ENCODE peak calls at places on chromosomes 1 and 21, in six cellular contexts. One of them, this sample, is unnamed.

GRCh38 chr1:36843027-36843426 is 191.3 kb downstream of the GRIK3 start:
- DNase-seq in CD4-positive, alpha-beta T cell: no peak
- DNase-seq in kidney: peak; percentile 15
- DNase-seq in tibial artery: no peak
- DNase-seq in SJSA1: no peak
- DNase-seq in breast epithelium: no peak
- DNase-seq in this sample: no peak

GRCh38 chr1:73998348-73998959 is 199.5 kb downstream of the LRRIQ3 start:
- DNase-seq in CD4-positive, alpha-beta T cell: no peak
- DNase-seq in kidney: no peak
- DNase-seq in tibial artery: no peak
- DNase-seq in SJSA1: no peak
- DNase-seq in breast epithelium: no peak
- DNase-seq in this sample: no peak

GRCh38 chr1:42723511-42723910 is 16.5 kb downstream of the CLDN19 start:
- DNase-seq in CD4-positive, alpha-beta T cell: no peak
- DNase-seq in kidney: no peak
- DNase-seq in tibial artery: no peak
- DNase-seq in SJSA1: no peak
- DNase-seq in breast epithelium: no peak
- DNase-seq in this sample: no peak

GRCh38 chr1:59570524-59570923 is 244.2 kb upstream of the HOOK1 start:
- DNase-seq in CD4-positive, alpha-beta T cell: no peak
- DNase-seq in kidney: no peak
- DNase-seq in tibial artery: no peak
- DNase-seq in SJSA1: no peak
- DNase-seq in breast epithelium: no peak
- DNase-seq in this sample: no peak

GRCh38 chr1:13968361-13968760 is 268.4 kb downstream of the PRDM2 start:
- DNase-seq in CD4-positive, alpha-beta T cell: no peak
- DNase-seq in kidney: no peak
- DNase-seq in tibial artery: no peak
- DNase-seq in SJSA1: no peak
- DNase-seq in breast epithelium: no peak
- DNase-seq in this sample: no peak

GRCh38 chr1:33517596-33518250 is 45.3 kb downstream of the ZSCAN20 start:
- DNase-seq in CD4-positive, alpha-beta T cell: no peak
- DNase-seq in kidney: no peak
- DNase-seq in tibial artery: no peak
- DNase-seq in SJSA1: no peak
- DNase-seq in breast epithelium: no peak
- DNase-seq in this sample: no peak

GRCh38 chr1:43222876-43223275 is 46.9 kb upstream of the TMEM125 start:
- DNase-seq in CD4-positive, alpha-beta T cell: no peak
- DNase-seq in kidney: no peak
- DNase-seq in tibial artery: no peak
- DNase-seq in SJSA1: no peak
- DNase-seq in breast epithelium: no peak
- DNase-seq in this sample: no peak

GRCh38 chr1:108561731-108562326 is 1.9 kb downstream of the EEIG2 start:
- DNase-seq in CD4-positive, alpha-beta T cell: peak; percentile 84
- DNase-seq in kidney: peak; percentile 83
- DNase-seq in tibial artery: peak; percentile 43
- DNase-seq in SJSA1: no peak
- DNase-seq in breast epithelium: no peak
- DNase-seq in this sample: no peak

GRCh38 chr1:197268012-197268411 is at the start of gene CRB1:
- DNase-seq in CD4-positive, alpha-beta T cell: no peak
- DNase-seq in kidney: no peak
- DNase-seq in tibial artery: no peak
- DNase-seq in SJSA1: no peak
- DNase-seq in breast epithelium: no peak
- DNase-seq in this sample: no peak

GRCh38 chr1:72064301-72064700 is 218.0 kb downstream of the NEGR1 start:
- DNase-seq in CD4-positive, alpha-beta T cell: no peak
- DNase-seq in kidney: no peak
- DNase-seq in tibial artery: no peak
- DNase-seq in SJSA1: no peak
- DNase-seq in breast epithelium: no peak
- DNase-seq in this sample: no peak

GRCh38 chr1:173052681-173053196 is 2.0 kb upstream of the TNFSF18 start:
- DNase-seq in CD4-positive, alpha-beta T cell: no peak
- DNase-seq in kidney: no peak
- DNase-seq in tibial artery: no peak
- DNase-seq in SJSA1: no peak
- DNase-seq in breast epithelium: no peak
- DNase-seq in this sample: no peak

GRCh38 chr1:229271448-229272120 is 673 bp downstream of the RAB4A start:
- DNase-seq in CD4-positive, alpha-beta T cell: peak; percentile 46
- DNase-seq in kidney: no peak
- DNase-seq in tibial artery: no peak
- DNase-seq in SJSA1: no peak
- DNase-seq in breast epithelium: no peak
- DNase-seq in this sample: peak; percentile 77

GRCh38 chr1:56302878-56303277 is 276.5 kb downstream of the PLPP3 start:
- DNase-seq in CD4-positive, alpha-beta T cell: no peak
- DNase-seq in kidney: no peak
- DNase-seq in tibial artery: no peak
- DNase-seq in SJSA1: no peak
- DNase-seq in breast epithelium: no peak
- DNase-seq in this sample: no peak

GRCh38 chr21:41247561-41247968 is 69.0 kb upstream of the FAM3B start:
- DNase-seq in CD4-positive, alpha-beta T cell: no peak
- DNase-seq in kidney: no peak
- DNase-seq in tibial artery: peak; percentile 91
- DNase-seq in SJSA1: peak; percentile 28
- DNase-seq in breast epithelium: no peak
- DNase-seq in this sample: no peak

GRCh38 chr1:66302184-66302742 is 231.7 kb upstream of the SGIP1 start:
- DNase-seq in CD4-positive, alpha-beta T cell: no peak
- DNase-seq in kidney: no peak
- DNase-seq in tibial artery: no peak
- DNase-seq in SJSA1: no peak
- DNase-seq in breast epithelium: no peak
- DNase-seq in this sample: no peak

GRCh38 chr1:180617769-180618168 is 14.1 kb upstream of the XPR1 start:
- DNase-seq in CD4-positive, alpha-beta T cell: no peak
- DNase-seq in kidney: no peak
- DNase-seq in tibial artery: no peak
- DNase-seq in SJSA1: no peak
- DNase-seq in breast epithelium: no peak
- DNase-seq in this sample: no peak

GRCh38 chr1:155171836-155172731 is 1.0 kb downstream of the KRTCAP2 start:
- DNase-seq in CD4-positive, alpha-beta T cell: no peak
- DNase-seq in kidney: no peak
- DNase-seq in tibial artery: no peak
- DNase-seq in SJSA1: peak; percentile 12
- DNase-seq in breast epithelium: no peak
- DNase-seq in this sample: no peak

GRCh38 chr1:25174730-25175612 is 57.3 kb downstream of the SYF2 start:
- DNase-seq in CD4-positive, alpha-beta T cell: no peak
- DNase-seq in kidney: no peak
- DNase-seq in tibial artery: no peak
- DNase-seq in SJSA1: no peak
- DNase-seq in breast epithelium: no peak
- DNase-seq in this sample: no peak

GRCh38 chr1:186617860-186618780 is 62.1 kb downstream of the PTGS2 start:
- DNase-seq in CD4-positive, alpha-beta T cell: peak; percentile 34
- DNase-seq in kidney: no peak
- DNase-seq in tibial artery: peak; percentile 48
- DNase-seq in SJSA1: no peak
- DNase-seq in breast epithelium: no peak
- DNase-seq in this sample: no peak

GRCh38 chr1:56169856-56170255 is 409.5 kb downstream of the PLPP3 start:
- DNase-seq in CD4-positive, alpha-beta T cell: no peak
- DNase-seq in kidney: no peak
- DNase-seq in tibial artery: no peak
- DNase-seq in SJSA1: no peak
- DNase-seq in breast epithelium: no peak
- DNase-seq in this sample: no peak

GRCh38 chr1:203305809-203306088 is 430 bp downstream of the BTG2 start:
- DNase-seq in CD4-positive, alpha-beta T cell: no peak
- DNase-seq in kidney: no peak
- DNase-seq in tibial artery: no peak
- DNase-seq in SJSA1: no peak
- DNase-seq in breast epithelium: no peak
- DNase-seq in this sample: no peak

GRCh38 chr1:181179980-181180964 is 91.8 kb downstream of the IER5 start:
- DNase-seq in CD4-positive, alpha-beta T cell: no peak
- DNase-seq in kidney: no peak
- DNase-seq in tibial artery: no peak
- DNase-seq in SJSA1: peak; percentile 35
- DNase-seq in breast epithelium: no peak
- DNase-seq in this sample: peak; percentile 21

GRCh38 chr1:102105931-102106550 is 109.3 kb upstream of the OLFM3 start:
- DNase-seq in CD4-positive, alpha-beta T cell: no peak
- DNase-seq in kidney: no peak
- DNase-seq in tibial artery: no peak
- DNase-seq in SJSA1: no peak
- DNase-seq in breast epithelium: no peak
- DNase-seq in this sample: no peak

GRCh38 chr1:85450832-85451231 is 14.1 kb downstream of the DDAH1 start:
- DNase-seq in CD4-positive, alpha-beta T cell: no peak
- DNase-seq in kidney: no peak
- DNase-seq in tibial artery: no peak
- DNase-seq in SJSA1: no peak
- DNase-seq in breast epithelium: no peak
- DNase-seq in this sample: no peak

GRCh38 chr1:235328271-235329138 is at the start of gene GGPS1:
- DNase-seq in CD4-positive, alpha-beta T cell: peak; percentile 99
- DNase-seq in kidney: peak; percentile 99
- DNase-seq in tibial artery: peak; percentile 97
- DNase-seq in SJSA1: peak; percentile 97
- DNase-seq in breast epithelium: peak; percentile 98
- DNase-seq in this sample: peak; percentile 97

GRCh38 chr1:235327559-235328270 is at the start of gene ARID4B:
- DNase-seq in CD4-positive, alpha-beta T cell: peak; percentile 69
- DNase-seq in kidney: peak; percentile 96
- DNase-seq in tibial artery: no peak
- DNase-seq in SJSA1: no peak
- DNase-seq in breast epithelium: peak; percentile 81
- DNase-seq in this sample: no peak

GRCh38 chr1:235329139-235329808 is 904 bp downstream of the GGPS1 start:
- DNase-seq in CD4-positive, alpha-beta T cell: peak; percentile 55
- DNase-seq in kidney: peak; percentile 78
- DNase-seq in tibial artery: no peak
- DNase-seq in SJSA1: peak; percentile 48
- DNase-seq in breast epithelium: no peak
- DNase-seq in this sample: peak; percentile 31

GRCh38 chr1:235330918-235331285 is 2.5 kb downstream of the GGPS1 start:
- DNase-seq in CD4-positive, alpha-beta T cell: no peak
- DNase-seq in kidney: no peak
- DNase-seq in tibial artery: no peak
- DNase-seq in SJSA1: no peak
- DNase-seq in breast epithelium: no peak
- DNase-seq in this sample: no peak

GRCh38 chr1:235331391-235331790 is 3.0 kb downstream of the GGPS1 start:
- DNase-seq in CD4-positive, alpha-beta T cell: no peak
- DNase-seq in kidney: no peak
- DNase-seq in tibial artery: no peak
- DNase-seq in SJSA1: no peak
- DNase-seq in breast epithelium: no peak
- DNase-seq in this sample: no peak
- H3K27ac ChIP-seq in CD4-positive, alpha-beta T cell: no peak overlapping the region
- H3K27ac ChIP-seq in kidney: no peak overlapping the region
- H3K27ac ChIP-seq in tibial artery: no peak overlapping the region
- H3K27ac ChIP-seq in SJSA1: no peak overlapping the region
- H3K27ac ChIP-seq in breast epithelium: no peak overlapping the region
- H3K27ac ChIP-seq in this sample: no peak overlapping the region

GRCh38 chr1:248924696-248925532 is 18.9 kb downstream of the PGBD2 start:
- DNase-seq in CD4-positive, alpha-beta T cell: no peak
- DNase-seq in kidney: no peak
- DNase-seq in tibial artery: no peak
- DNase-seq in SJSA1: peak; percentile 53
- DNase-seq in breast epithelium: no peak
- DNase-seq in this sample: no peak
- H3K27ac ChIP-seq in CD4-positive, alpha-beta T cell: no peak overlapping the region
- H3K27ac ChIP-seq in kidney: no peak overlapping the region
- H3K27ac ChIP-seq in tibial artery: no peak overlapping the region
- H3K27ac ChIP-seq in SJSA1: no peak overlapping the region
- H3K27ac ChIP-seq in breast epithelium: no peak overlapping the region
- H3K27ac ChIP-seq in this sample: no peak overlapping the region

GRCh38 chr1:153647375-153647714 is 11.2 kb upstream of the SNAPIN start:
- DNase-seq in CD4-positive, alpha-beta T cell: no peak
- DNase-seq in kidney: peak; percentile 32
- DNase-seq in tibial artery: no peak
- DNase-seq in SJSA1: no peak
- DNase-seq in breast epithelium: no peak
- DNase-seq in this sample: no peak
- H3K27ac ChIP-seq in CD4-positive, alpha-beta T cell: no peak overlapping the region
- H3K27ac ChIP-seq in kidney: no peak overlapping the region
- H3K27ac ChIP-seq in tibial artery: peak overlapping the region; percentile 11
- H3K27ac ChIP-seq in SJSA1: no peak overlapping the region
- H3K27ac ChIP-seq in breast epithelium: peak overlapping the region; percentile 66
- H3K27ac ChIP-seq in this sample: no peak overlapping the region

GRCh38 chr1:207910678-207911354 is at the start of gene CD34:
- DNase-seq in CD4-positive, alpha-beta T cell: no peak
- DNase-seq in kidney: peak; percentile 74
- DNase-seq in tibial artery: peak; percentile 53
- DNase-seq in SJSA1: no peak
- DNase-seq in breast epithelium: no peak
- DNase-seq in this sample: no peak
- H3K27ac ChIP-seq in CD4-positive, alpha-beta T cell: no peak within 1 kb of the TSS
- H3K27ac ChIP-seq in kidney: peak within 1 kb of the TSS; percentile 69
- H3K27ac ChIP-seq in tibial artery: peak within 1 kb of the TSS; percentile 71
- H3K27ac ChIP-seq in SJSA1: no peak within 1 kb of the TSS
- H3K27ac ChIP-seq in breast epithelium: peak within 1 kb of the TSS; percentile 92
- H3K27ac ChIP-seq in this sample: no peak within 1 kb of the TSS

GRCh38 chr1:227947678-227948492 is at the start of gene WNT9A:
- DNase-seq in CD4-positive, alpha-beta T cell: peak; percentile 30
- DNase-seq in kidney: peak; percentile 84
- DNase-seq in tibial artery: no peak
- DNase-seq in SJSA1: peak; percentile 59
- DNase-seq in breast epithelium: peak; percentile 50
- DNase-seq in this sample: no peak

GRCh38 chr1:227948493-227949260 is 945 bp upstream of the WNT9A start:
- DNase-seq in CD4-positive, alpha-beta T cell: peak; percentile 30
- DNase-seq in kidney: peak; percentile 47
- DNase-seq in tibial artery: no peak
- DNase-seq in SJSA1: peak; percentile 41
- DNase-seq in breast epithelium: peak; percentile 31
- DNase-seq in this sample: no peak

GRCh38 chr1:227945891-227946623 is 1.7 kb downstream of the WNT9A start:
- DNase-seq in CD4-positive, alpha-beta T cell: peak; percentile 32
- DNase-seq in kidney: peak; percentile 94
- DNase-seq in tibial artery: peak; percentile 63
- DNase-seq in SJSA1: peak; percentile 78
- DNase-seq in breast epithelium: peak; percentile 82
- DNase-seq in this sample: no peak

GRCh38 chr1:227946624-227947424 is 908 bp downstream of the WNT9A start:
- DNase-seq in CD4-positive, alpha-beta T cell: peak; percentile 65
- DNase-seq in kidney: peak; percentile 93
- DNase-seq in tibial artery: peak; percentile 60
- DNase-seq in SJSA1: peak; percentile 65
- DNase-seq in breast epithelium: peak; percentile 85
- DNase-seq in this sample: no peak

GRCh38 chr1:227947425-227947677 is 381 bp downstream of the WNT9A start:
- DNase-seq in CD4-positive, alpha-beta T cell: peak; percentile 27
- DNase-seq in kidney: no peak
- DNase-seq in tibial artery: no peak
- DNase-seq in SJSA1: no peak
- DNase-seq in breast epithelium: peak; percentile 49
- DNase-seq in this sample: no peak
- H3K27ac ChIP-seq in CD4-positive, alpha-beta T cell: no peak overlapping the region
- H3K27ac ChIP-seq in kidney: no peak overlapping the region
- H3K27ac ChIP-seq in tibial artery: no peak overlapping the region
- H3K27ac ChIP-seq in SJSA1: no peak overlapping the region
- H3K27ac ChIP-seq in breast epithelium: peak overlapping the region; percentile 72
- H3K27ac ChIP-seq in this sample: no peak overlapping the region

This sample was measured in caudate nucleus.